ENCODE peak calls at places on chromosomes 7 and 10, in four cellular contexts. D, M, I and G are unnamed samples.

GRCh38 chr7:120724448-120724847 is 133.5 kb downstream of the TSPAN12 start:
- DNase-seq in D (no peak), M (no peak), I (no peak), G (no peak)

GRCh38 chr10:17703706-17704105 is 48.3 kb upstream of the TMEM236 start:
- DNase-seq in D (no peak), M (no peak), I (no peak), G (no peak)

GRCh38 chr7:130941322-130942210 is 207.6 kb upstream of the KLF14 start:
- DNase-seq in D (no peak), M (no peak), I (no peak), G (no peak)

GRCh38 chr10:110500515-110500905 is 2.8 kb downstream of the DUSP5 start:
- DNase-seq in D (no peak), M (no peak), I (no peak), G (no peak)

GRCh38 chr7:158614695-158615094 is 27.1 kb upstream of the PTPRN2 start:
- DNase-seq in D (no peak), M (no peak), I (no peak), G (no peak)

GRCh38 chr7:25894902-25895791 is 256.9 kb upstream of the NFE2L3 start:
- DNase-seq in D (peak), M (no peak), I (peak), G (no peak)

GRCh38 chr10:132392811-132393694 is 3.9 kb upstream of the PWWP2B start:
- DNase-seq in D (no peak), M (no peak), I (no peak), G (no peak)

GRCh38 chr10:19652750-19653149 is 163.5 kb upstream of the PLXDC2 start:
- DNase-seq in D (no peak), M (no peak), I (no peak), G (no peak)

GRCh38 chr10:25813511-25813910 is 120.5 kb upstream of the MYO3A start:
- DNase-seq in D (no peak), M (no peak), I (no peak), G (no peak)

GRCh38 chr10:62528441-62528840 is 154.3 kb downstream of the ZNF365 start:
- DNase-seq in D (peak), M (no peak), I (no peak), G (no peak)

GRCh38 chr10:86263907-86264306 is 102.7 kb downstream of the GRID1 start:
- DNase-seq in D (no peak), M (no peak), I (peak), G (no peak)

GRCh38 chr10:72315611-72316385 is 38.9 kb downstream of the DNAJB12 start:
- DNase-seq in D (no peak), M (no peak), I (no peak), G (no peak)

GRCh38 chr7:100803398-100804161 is 23.7 kb downstream of the EPHB4 start:
- DNase-seq in D (peak), M (peak), I (no peak), G (peak)

GRCh38 chr10:34689053-34689452 is 126.0 kb downstream of the PARD3 start:
- DNase-seq in D (no peak), M (no peak), I (no peak), G (no peak)

GRCh38 chr10:8213735-8214134 is 159.2 kb downstream of the GATA3 start:
- DNase-seq in D (no peak), M (no peak), I (no peak), G (no peak)

GRCh38 chr10:3740157-3740871 is 44.7 kb downstream of the KLF6 start:
- DNase-seq in D (no peak), M (no peak), I (no peak), G (no peak)

GRCh38 chr10:11609492-11610093 is 1.9 kb downstream of the USP6NL start:
- DNase-seq in D (no peak), M (no peak), I (no peak), G (no peak)

GRCh38 chr10:26331376-26331775 is 106.8 kb upstream of the APBB1IP start:
- DNase-seq in D (no peak), M (no peak), I (no peak), G (no peak)

GRCh38 chr10:62637249-62638061 is 167.1 kb upstream of the ADO start:
- DNase-seq in D (no peak), M (no peak), I (peak), G (no peak)

GRCh38 chr7:8418627-8419245 is 14.7 kb upstream of the NXPH1 start:
- DNase-seq in D (no peak), M (no peak), I (no peak), G (no peak)

GRCh38 chr7:23864984-23865383 is 155.0 kb downstream of the STK31 start:
- DNase-seq in D (no peak), M (no peak), I (no peak), G (no peak)

GRCh38 chr7:100222445-100223132 is 2.8 kb downstream of the PVRIG start:
- DNase-seq in D (no peak), M (no peak), I (no peak), G (no peak)

GRCh38 chr7:29485376-29486190 is 78.1 kb upstream of the PRR15 start:
- DNase-seq in D (no peak), M (no peak), I (no peak), G (no peak)

GRCh38 chr7:139897422-139898085 is 68.5 kb downstream of the TBXAS1 start:
- DNase-seq in D (no peak), M (no peak), I (no peak), G (no peak)

GRCh38 chr10:102648889-102649752 is 4.8 kb downstream of the TRIM8 start:
- DNase-seq in D (no peak), M (no peak), I (peak), G (no peak)